ENCODE peak calls at places on chromosomes 13 and 19, in nine cellular contexts. U is thoracic aorta, D is tibial nerve, Q is coronary artery, C is aorta, A is left ventricle myocardium inferior, M is heart right ventricle, G is iPS DF 6.9, L is AG04450. X is an unnamed sample.

GRCh38 chr19:19261350-19262189 is 11.5 kb downstream of the TM6SF2 start:
- DNase-seq in U (no peak), D (no peak), Q (no peak), C (no peak), A (no peak), M (no peak), G (no peak), L (no peak), X (no peak)

GRCh38 chr13:42219870-42220269 is 52.1 kb upstream of the AKAP11 start:
- DNase-seq in U (no peak), D (no peak), Q (no peak), C (no peak), A (no peak), M (no peak), G (no peak), L (no peak), X (no peak)

GRCh38 chr13:114011226-114011625 is 37.4 kb upstream of the C13orf46 start:
- DNase-seq in U (no peak), D (no peak), Q (no peak), C (no peak), A (no peak), M (no peak), G (no peak), L (no peak), X (no peak)

GRCh38 chr13:101152184-101152583 is 264.1 kb downstream of the NALCN start:
- DNase-seq in U (no peak), D (no peak), Q (no peak), C (no peak), A (no peak), M (no peak), G (no peak), L (no peak), X (no peak)

GRCh38 chr19:14138576-14139265 is 2.3 kb upstream of the ASF1B start:
- DNase-seq in U (no peak), D (no peak), Q (no peak), C (no peak), A (no peak), M (no peak), G (no peak), L (no peak), X (no peak)

GRCh38 chr19:43561144-43561970 is 14.0 kb downstream of the XRCC1 start:
- DNase-seq in U (no peak), D (no peak), Q (no peak), C (no peak), A (no peak), M (no peak), G (no peak), L (no peak), X (no peak)

GRCh38 chr13:51811920-51812328 is 8.0 kb upstream of the DHRS12 start:
- DNase-seq in U (no peak), D (no peak), Q (no peak), C (no peak), A (no peak), M (no peak), G (no peak), L (no peak), X (peak)

GRCh38 chr19:10333758-10334339 is 520 bp upstream of the RAVER1 start:
- DNase-seq in U (no peak), D (no peak), Q (no peak), C (no peak), A (no peak), M (no peak), G (no peak), L (no peak), X (no peak)

GRCh38 chr19:409006-409514 is at the start of gene C2CD4C:
- DNase-seq in U (no peak), D (no peak), Q (no peak), C (peak), A (no peak), M (no peak), G (no peak), L (no peak), X (no peak)

GRCh38 chr19:34274827-34275625 is 20.7 kb downstream of the GARRE1 start:
- DNase-seq in U (no peak), D (no peak), Q (no peak), C (no peak), A (no peak), M (no peak), G (no peak), L (peak), X (peak)

GRCh38 chr13:111564657-111565056 is 244.2 kb downstream of the TEX29 start:
- DNase-seq in U (no peak), D (no peak), Q (no peak), C (no peak), A (no peak), M (no peak), G (no peak), L (no peak), X (no peak)
- H3K27ac ChIP-seq in U (no peak), D (no peak), Q (no peak), C (no peak), A (no peak), M (no peak), G (no peak), L (no peak), X (no peak)

GRCh38 chr13:29855009-29855408 is 4.6 kb upstream of the UBL3 start:
- DNase-seq in U (no peak), D (no peak), Q (no peak), C (no peak), A (no peak), M (no peak), G (no peak), L (no peak), X (no peak)

GRCh38 chr13:29855784-29856183 is 5.4 kb upstream of the UBL3 start:
- DNase-seq in U (no peak), D (no peak), Q (no peak), C (no peak), A (no peak), M (no peak), G (no peak), L (no peak), X (no peak)

GRCh38 chr13:29858231-29858630 is 7.8 kb upstream of the UBL3 start:
- DNase-seq in U (no peak), D (no peak), Q (no peak), C (no peak), A (no peak), M (no peak), G (no peak), L (no peak), X (no peak)

GRCh38 chr13:29858667-29859066 is 8.2 kb upstream of the UBL3 start:
- DNase-seq in U (no peak), D (no peak), Q (no peak), C (no peak), A (no peak), M (no peak), G (no peak), L (no peak), X (no peak)

GRCh38 chr13:29857089-29857488 is 6.7 kb upstream of the UBL3 start:
- DNase-seq in U (no peak), D (no peak), Q (no peak), C (no peak), A (no peak), M (no peak), G (no peak), L (no peak), X (no peak)
- H3K27ac ChIP-seq in U (no peak), D (no peak), Q (no peak), C (no peak), A (no peak), M (no peak), G (no peak), L (no peak), X (no peak)

GRCh38 chr19:6509118-6509971 is 7.2 kb upstream of the TUBB4A start:
- DNase-seq in U (no peak), D (no peak), Q (no peak), C (peak), A (peak), M (no peak), G (no peak), L (no peak), X (no peak)
- H3K27ac ChIP-seq in U (no peak), D (peak), Q (peak), C (no peak), A (peak), M (no peak), G (no peak), L (no peak), X (no peak)

GRCh38 chr19:2273356-2274184 is 8.4 kb downstream of the PEAK3 start:
- DNase-seq in U (no peak), D (peak), Q (peak), C (peak), A (peak), M (peak), G (peak), L (no peak), X (peak)

GRCh38 chr19:2274937-2275535 is 6.9 kb downstream of the PEAK3 start:
- DNase-seq in U (no peak), D (peak), Q (no peak), C (no peak), A (peak), M (peak), G (peak), L (no peak), X (peak)

GRCh38 chr19:2275588-2276428 is 6.2 kb downstream of the PEAK3 start:
- DNase-seq in U (no peak), D (no peak), Q (no peak), C (no peak), A (peak), M (no peak), G (no peak), L (no peak), X (no peak)

GRCh38 chr19:2276429-2276989 is 5.5 kb downstream of the PEAK3 start:
- DNase-seq in U (no peak), D (no peak), Q (no peak), C (no peak), A (no peak), M (no peak), G (no peak), L (no peak), X (no peak)

DNA sequence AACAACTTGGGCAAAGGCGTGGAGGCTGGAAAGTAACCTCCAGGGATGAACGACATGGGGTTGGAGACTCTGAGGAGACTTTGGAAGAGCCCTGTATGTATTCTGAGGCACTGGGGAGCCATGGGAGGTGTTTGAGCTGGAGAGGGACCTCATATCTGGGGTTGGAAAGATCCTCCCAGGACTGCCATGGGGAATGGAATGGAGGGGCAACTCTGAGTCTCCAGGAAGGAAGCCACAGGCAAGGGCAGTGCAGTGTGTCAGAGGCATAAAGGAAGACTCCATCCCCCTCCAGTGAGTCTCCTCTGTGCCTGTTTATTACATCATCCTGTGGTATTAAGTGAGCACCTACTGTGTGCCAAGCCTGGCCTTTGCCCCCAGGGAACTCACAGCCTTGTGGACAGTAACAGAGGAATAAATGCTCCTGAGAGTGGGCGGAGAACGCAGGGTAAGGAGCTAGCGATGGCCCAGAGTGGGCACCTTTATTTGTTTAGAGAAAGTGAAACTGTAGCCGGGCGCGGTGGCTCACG is 7.7 kb downstream of the PEAK3 start:
- DNase-seq in U (no peak), D (no peak), Q (no peak), C (no peak), A (no peak), M (no peak), G (no peak), L (no peak), X (no peak)
- H3K27ac ChIP-seq in U (peak), D (peak), Q (peak), C (no peak), A (peak), M (no peak), G (no peak), L (peak), X (no peak)

GRCh38 chr19:8224394-8225145 is 15.4 kb downstream of the CERS4 start:
- DNase-seq in U (no peak), D (peak), Q (no peak), C (no peak), A (peak), M (peak), G (no peak), L (no peak), X (peak)
- H3K27ac ChIP-seq in U (no peak), D (no peak), Q (no peak), C (no peak), A (peak), M (no peak), G (no peak), L (no peak), X (peak)

GRCh38 chr13:32503727-32504126 is 34.9 kb downstream of the N4BP2L2 start:
- DNase-seq in U (no peak), D (no peak), Q (no peak), C (no peak), A (no peak), M (no peak), G (no peak), L (no peak), X (no peak)

GRCh38 chr13:32504876-32505275 is 33.7 kb downstream of the N4BP2L2 start:
- DNase-seq in U (no peak), D (no peak), Q (no peak), C (no peak), A (no peak), M (no peak), G (no peak), L (no peak), X (no peak)

GRCh38 chr13:32499538-32500210 is 38.9 kb downstream of the N4BP2L2 start:
- DNase-seq in U (no peak), D (no peak), Q (no peak), C (no peak), A (no peak), M (no peak), G (no peak), L (no peak), X (no peak)

GRCh38 chr13:32501058-32501457 is 37.5 kb downstream of the N4BP2L2 start:
- DNase-seq in U (no peak), D (no peak), Q (no peak), C (no peak), A (no peak), M (no peak), G (no peak), L (no peak), X (no peak)

DNA sequence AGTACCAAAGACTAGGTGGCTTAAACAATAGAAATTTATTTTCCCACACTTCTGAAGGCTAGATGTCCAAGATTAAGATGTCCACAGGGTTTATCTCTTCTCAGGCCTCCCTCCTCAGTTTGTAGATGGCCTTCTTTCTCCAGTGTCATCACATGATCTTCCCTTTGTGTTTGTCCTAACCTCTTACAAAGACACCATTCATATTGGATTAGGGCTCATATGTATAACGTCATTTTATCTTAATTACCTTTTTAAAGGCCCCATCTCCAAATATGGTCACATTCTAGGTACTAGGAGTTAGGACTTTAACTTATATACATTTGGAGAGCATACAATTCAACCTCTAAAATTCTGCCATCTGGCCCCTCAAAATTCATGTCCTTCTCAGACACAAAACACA is 34.3 kb downstream of the N4BP2L2 start:
- DNase-seq in U (no peak), D (no peak), Q (no peak), C (no peak), A (no peak), M (no peak), G (no peak), L (no peak), X (no peak)
- H3K27ac ChIP-seq in U (no peak), D (no peak), Q (no peak), C (no peak), A (peak), M (no peak), G (no peak), L (no peak), X (no peak)

DNA sequence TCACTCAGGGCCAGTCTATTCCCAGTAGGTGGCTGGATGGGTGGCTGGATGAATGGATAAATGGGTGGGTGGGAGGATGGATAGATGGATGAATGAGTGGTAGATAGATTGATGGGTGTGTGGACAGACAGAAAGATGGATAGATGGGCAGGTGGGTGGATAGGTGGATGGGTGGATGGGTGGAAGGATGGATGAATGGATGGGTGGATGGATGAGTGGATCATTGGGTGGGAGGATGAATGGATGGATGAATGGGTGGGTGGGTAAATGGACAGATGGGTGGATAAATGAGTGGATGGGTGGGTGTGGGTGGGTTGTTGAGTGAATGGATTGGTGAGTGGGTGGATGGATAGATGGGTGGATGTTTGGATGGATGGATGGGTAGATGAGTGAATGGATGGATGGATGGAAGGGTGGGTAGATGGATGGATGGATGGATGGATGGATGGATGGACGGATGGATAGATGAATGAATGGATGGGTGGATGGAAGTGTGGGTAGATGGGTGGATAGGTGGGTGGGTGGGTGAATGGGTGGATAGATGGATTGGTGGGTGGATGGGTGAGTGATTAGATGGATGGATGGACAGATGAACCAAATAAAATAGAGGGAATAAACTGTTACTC is 27.1 kb upstream of the CCNE1 start:
- DNase-seq in U (no peak), D (no peak), Q (no peak), C (no peak), A (no peak), M (no peak), G (no peak), L (no peak), X (no peak)
- H3K27ac ChIP-seq in U (no peak), D (no peak), Q (no peak), C (no peak), A (no peak), M (no peak), G (no peak), L (no peak), X (no peak)